ENCODE peak calls at places on chromosomes 2 and 18, in ten cellular contexts. I is colonic mucosa; M is CD4-positive, alpha-beta T cell; J is progenitor cell of endocrine pancreas; A is mucosa of descending colon; Q is neural crest cell; X is Peyer's patch; E is GM13976; F is nephron progenitor cell; R is brain microvascular endothelial cell. K is an unnamed sample.

GRCh38 chr18:38706373-38706772 is 1140.8 kb upstream of the CELF4 start:
- DNase-seq in Q (no peak), M (no peak), R (no peak), I (no peak), E (no peak), F (no peak), J (no peak), A (no peak), X (no peak), K (no peak)

GRCh38 chr2:96527052-96527964 is 9.2 kb upstream of the ARID5A start:
- DNase-seq in I (no peak), R (no peak), Q (peak), X (no peak), J (no peak), M (peak), E (peak), A (peak), F (peak), K (peak)

GRCh38 chr18:40210696-40211095 is 1744.3 kb upstream of the PIK3C3 start:
- DNase-seq in E (no peak), A (no peak), R (no peak), X (no peak), J (no peak), I (no peak), F (no peak), Q (no peak), M (no peak), K (no peak)

GRCh38 chr2:167271941-167272340 is 383.7 kb downstream of the XIRP2 start:
- DNase-seq in R (peak), A (no peak), J (no peak), M (no peak), E (no peak), X (no peak), F (no peak), Q (no peak), I (no peak), K (no peak)

GRCh38 chr2:174603280-174603679 is 5.7 kb upstream of the WIPF1 start:
- DNase-seq in M (peak), Q (no peak), E (no peak), I (peak), F (peak), X (no peak), A (no peak), J (no peak), R (peak), K (peak)

GRCh38 chr2:115910270-115910669 is 1467.8 kb downstream of the DPP10 start:
- DNase-seq in I (no peak), J (no peak), X (no peak), R (no peak), M (no peak), A (no peak), F (peak), E (no peak), Q (peak), K (no peak)

GRCh38 chr2:99793022-99793421 is 303.2 kb upstream of the REV1 start:
- DNase-seq in E (no peak), M (no peak), X (no peak), R (no peak), Q (no peak), A (no peak), F (no peak), J (no peak), I (no peak), K (no peak)

GRCh38 chr2:161384864-161385263 is 31.2 kb upstream of the TBR1 start:
- DNase-seq in E (no peak), R (no peak), M (no peak), A (no peak), F (no peak), Q (no peak), J (no peak), I (no peak), X (no peak), K (no peak)

GRCh38 chr2:166106431-166107015 is 21.3 kb downstream of the SCN1A start:
- DNase-seq in F (peak), J (no peak), R (no peak), M (no peak), E (no peak), I (no peak), X (no peak), A (no peak), Q (no peak), K (peak)

GRCh38 chr2:96191937-96192670 is 16.5 kb downstream of the STARD7 start:
- DNase-seq in R (no peak), A (no peak), E (no peak), J (no peak), I (no peak), F (no peak), M (no peak), X (no peak), Q (no peak), K (no peak)

GRCh38 chr2:180240774-180241173 is 233.7 kb upstream of the CWC22 start:
- DNase-seq in A (no peak), X (no peak), Q (no peak), R (no peak), E (no peak), J (no peak), M (no peak), I (no peak), F (no peak), K (no peak)
- TF ChIP-seq CTCF in A (no peak), X (no peak), Q (no peak), R (peak), E (no peak), J (peak), M (no peak), I (no peak), F (no peak), K (no peak)

GRCh38 chr2:177264539-177265385 is at the start of gene NFE2L2:
- DNase-seq in Q (peak), X (peak), R (peak), F (peak), A (peak), M (peak), J (peak), E (peak), I (peak), K (peak)

GRCh38 chr2:177264209-177264538 is 353 bp downstream of the NFE2L2 start:
- DNase-seq in E (no peak), A (peak), J (peak), X (no peak), F (peak), M (no peak), I (no peak), Q (peak), R (no peak), K (peak)

GRCh38 chr2:177265834-177266817 is 1.6 kb upstream of the NFE2L2 start:
- DNase-seq in Q (no peak), A (no peak), E (no peak), X (no peak), I (peak), M (no peak), R (no peak), F (no peak), J (no peak), K (no peak)

GRCh38 chr2:177263451-177264208 is 897 bp downstream of the NFE2L2 start:
- DNase-seq in Q (peak), I (peak), M (peak), E (peak), J (peak), F (peak), X (peak), R (peak), A (peak), K (peak)

DNA sequence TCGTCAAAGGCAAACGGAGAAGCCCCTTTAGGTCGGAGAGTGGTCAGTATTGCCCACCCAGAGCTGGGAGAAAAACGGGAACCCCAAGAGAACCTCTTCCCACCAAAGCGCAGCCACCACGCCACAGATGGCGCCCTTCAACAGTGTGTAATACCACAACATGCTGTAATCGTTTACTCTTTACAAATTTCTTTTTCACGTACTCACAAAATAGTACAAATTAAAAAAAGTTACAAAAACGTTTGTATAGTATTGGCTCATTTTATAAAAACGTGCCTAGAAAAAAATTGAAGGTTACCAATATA is 811 bp upstream of the NFE2L2 start:
- DNase-seq in M (peak), R (no peak), A (no peak), X (no peak), Q (no peak), I (peak), J (no peak), E (no peak), F (no peak), K (no peak)
- TF ChIP-seq CTCF in M (no peak), R (peak), A (no peak), X (peak), Q (peak), I (no peak), J (peak), E (peak), F (no peak), K (no peak)

GRCh38 chr18:45567123-45567522 is 48.2 kb upstream of the SLC14A2 start:
- DNase-seq in Q (no peak), F (peak), M (no peak), E (no peak), J (no peak), I (no peak), R (peak), X (no peak), A (no peak), K (no peak)

GRCh38 chr18:45569566-45569965 is 45.7 kb upstream of the SLC14A2 start:
- DNase-seq in A (no peak), J (no peak), X (no peak), R (no peak), I (no peak), M (no peak), Q (no peak), F (no peak), E (no peak), K (no peak)

GRCh38 chr18:45571161-45571560 is 44.1 kb upstream of the SLC14A2 start:
- DNase-seq in J (no peak), F (no peak), E (no peak), Q (no peak), X (no peak), R (no peak), I (no peak), A (no peak), M (no peak), K (no peak)

GRCh38 chr18:45568017-45568416 is 47.3 kb upstream of the SLC14A2 start:
- DNase-seq in F (no peak), I (no peak), M (no peak), J (no peak), X (no peak), Q (no peak), R (no peak), A (no peak), E (no peak), K (no peak)

DNA sequence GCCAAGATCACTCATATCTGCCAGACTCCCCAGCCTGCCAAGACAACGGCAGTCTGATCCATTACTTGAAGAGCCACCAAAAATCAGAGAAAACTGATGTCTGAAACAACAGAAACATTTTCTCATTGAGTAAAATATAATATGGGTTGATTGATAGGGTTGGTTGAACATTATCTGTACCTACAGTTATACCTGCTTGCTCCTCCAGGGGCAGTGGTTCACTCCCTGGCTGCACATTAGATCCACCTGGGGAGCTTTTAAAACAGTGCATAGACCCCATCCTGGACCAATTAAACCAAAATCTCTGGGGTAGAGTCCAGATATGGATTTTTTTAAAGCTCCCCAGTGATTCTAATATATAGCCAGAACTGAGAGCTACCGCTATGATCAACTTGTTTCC is 43.6 kb upstream of the SLC14A2 start:
- DNase-seq in F (no peak), X (no peak), E (no peak), A (no peak), Q (no peak), R (no peak), J (no peak), I (no peak), M (no peak), K (peak)
- TF ChIP-seq CTCF in F (peak), X (peak), E (no peak), A (no peak), Q (peak), R (peak), J (peak), I (no peak), M (no peak), K (peak)

DNA sequence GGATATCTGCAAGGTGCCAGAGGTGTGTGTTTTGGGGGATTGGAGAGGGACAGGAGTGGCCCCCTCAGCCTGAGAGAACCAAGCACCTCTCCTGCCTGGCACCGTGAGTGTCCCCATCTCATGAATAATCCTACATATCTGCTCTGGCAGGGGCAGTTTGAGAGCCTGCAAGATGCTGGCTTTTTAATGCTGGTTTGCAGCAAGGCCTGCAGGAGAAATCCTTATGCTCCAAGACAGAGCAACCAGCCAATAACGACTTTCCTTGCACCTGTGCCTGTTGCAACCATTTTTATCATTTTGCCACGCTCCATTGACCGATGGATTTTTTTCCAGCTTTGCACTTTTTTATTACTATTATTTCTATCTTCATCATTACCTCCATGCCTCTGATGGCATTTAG is 259.4 kb upstream of the SKOR2 start:
- DNase-seq in X (no peak), F (no peak), A (no peak), J (no peak), M (no peak), I (no peak), R (no peak), E (no peak), Q (no peak), K (no peak)
- TF ChIP-seq CTCF in X (no peak), F (no peak), A (no peak), J (no peak), M (no peak), I (no peak), R (no peak), E (no peak), Q (no peak), K (no peak)

DNA sequence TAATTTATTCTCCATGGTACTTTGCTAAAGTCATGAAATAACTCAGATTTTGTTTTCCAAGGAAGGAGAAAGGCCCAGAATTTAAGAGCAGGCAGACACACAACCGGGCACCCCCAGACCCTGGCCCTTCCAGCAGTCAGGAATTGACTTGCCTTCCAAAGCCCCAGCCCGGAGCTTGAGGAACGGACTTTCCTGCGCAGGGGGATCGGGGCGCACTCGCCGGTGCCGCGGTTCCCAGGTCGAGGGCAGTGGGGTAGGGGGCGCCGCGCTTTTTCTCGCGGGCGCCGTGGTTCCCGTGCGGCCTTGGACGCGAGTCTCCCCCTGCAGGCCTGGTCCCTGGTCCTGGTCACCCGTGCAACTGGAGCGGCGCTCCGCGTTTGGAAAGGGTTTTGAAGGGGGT is 1.2 kb downstream of the ZNF236 start:
- DNase-seq in X (peak), J (peak), I (peak), R (no peak), A (peak), M (no peak), Q (peak), E (no peak), F (peak), K (peak)
- TF ChIP-seq CTCF in X (no peak), J (peak), I (no peak), R (peak), A (no peak), M (no peak), Q (peak), E (peak), F (no peak), K (no peak)

GRCh38 chr2:75102011-75102410 is 97.3 kb downstream of the TACR1 start:
- DNase-seq in R (no peak), I (no peak), F (no peak), X (no peak), A (no peak), Q (no peak), J (no peak), E (no peak), M (no peak), K (no peak)

GRCh38 chr2:75100691-75101236 is 98.6 kb downstream of the TACR1 start:
- DNase-seq in F (no peak), A (no peak), J (no peak), M (no peak), Q (no peak), R (no peak), X (no peak), E (no peak), I (no peak), K (no peak)

GRCh38 chr2:75099521-75099922 is 99.8 kb downstream of the TACR1 start:
- DNase-seq in M (no peak), J (no peak), I (no peak), X (no peak), R (no peak), Q (no peak), F (no peak), E (no peak), A (no peak), K (no peak)

GRCh38 chr2:75100011-75100680 is 99.2 kb downstream of the TACR1 start:
- DNase-seq in F (no peak), Q (no peak), R (peak), E (no peak), M (no peak), X (no peak), J (no peak), A (no peak), I (no peak), K (no peak)

GRCh38 chr2:75098856-75099255 is 100.5 kb downstream of the TACR1 start:
- DNase-seq in M (no peak), I (no peak), A (no peak), F (no peak), E (no peak), X (no peak), Q (no peak), R (no peak), J (no peak), K (no peak)
- TF ChIP-seq CTCF in M (no peak), I (peak), A (no peak), F (peak), E (peak), X (peak), Q (peak), R (peak), J (peak), K (peak)

DNA sequence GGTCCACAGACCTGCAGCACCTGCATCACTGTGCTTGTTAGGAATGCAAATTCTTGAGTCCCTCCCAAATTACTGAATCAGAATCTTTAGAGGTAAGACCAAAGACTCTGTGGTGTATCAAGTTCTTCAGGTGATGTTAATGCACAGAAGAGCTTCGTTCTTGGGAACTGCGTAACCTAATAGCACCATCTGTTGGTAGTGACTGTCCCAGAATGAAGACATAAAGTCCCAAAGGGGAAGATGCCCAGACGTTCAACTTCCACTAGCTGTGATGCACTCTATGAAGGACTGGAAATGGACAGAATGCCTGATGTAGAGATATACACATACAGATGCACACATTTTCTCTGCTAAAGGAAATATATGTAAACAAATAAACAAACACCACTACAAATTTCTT is 576.0 kb downstream of the LRP1B start:
- DNase-seq in I (no peak), F (peak), Q (peak), M (no peak), X (no peak), J (no peak), A (no peak), R (peak), E (peak), K (no peak)
- TF ChIP-seq CTCF in I (no peak), F (peak), Q (peak), M (no peak), X (no peak), J (peak), A (no peak), R (peak), E (peak), K (no peak)

GRCh38 chr18:2570772-2571199 is 519 bp downstream of the METTL4 start:
- DNase-seq in E (peak), F (peak), I (peak), M (peak), Q (peak), R (peak), J (peak), X (peak), A (peak), K (peak)
- TF ChIP-seq CTCF in E (no peak), F (no peak), I (no peak), M (no peak), Q (peak), R (peak), J (no peak), X (peak), A (no peak), K (no peak)

GRCh38 chr2:219521066-219521880 is 7.0 kb downstream of the ASIC4 start:
- DNase-seq in X (no peak), J (no peak), M (no peak), Q (no peak), E (no peak), R (no peak), I (no peak), F (peak), A (no peak), K (peak)

GRCh38 chr2:219522111-219523030 is 8.1 kb downstream of the ASIC4 start:
- DNase-seq in R (peak), X (no peak), M (no peak), A (no peak), E (no peak), J (no peak), Q (peak), F (peak), I (no peak), K (peak)

GRCh38 chr2:219525533-219526232 is 11.4 kb downstream of the ASIC4 start:
- DNase-seq in I (no peak), M (no peak), J (no peak), A (no peak), X (no peak), F (no peak), E (no peak), R (no peak), Q (no peak), K (peak)

GRCh38 chr2:219524817-219525216 is 10.5 kb downstream of the ASIC4 start:
- DNase-seq in J (no peak), A (no peak), I (no peak), Q (no peak), X (no peak), R (no peak), M (no peak), F (no peak), E (no peak), K (no peak)

GRCh38 chr2:219523031-219523671 is 8.9 kb downstream of the ASIC4 start:
- DNase-seq in R (no peak), E (no peak), X (no peak), J (no peak), A (no peak), M (no peak), I (no peak), Q (no peak), F (no peak), K (no peak)
- TF ChIP-seq CTCF in R (peak), E (no peak), X (no peak), J (peak), A (no peak), M (no peak), I (no peak), Q (no peak), F (no peak), K (peak)

K was measured in glutamatergic neuron.